ENCODE peak calls at places on chromosomes 4 and X, in ten cellular contexts. S, O, J, H, L, Q, B, G, I and V are unnamed samples.

GRCh38 chr4:35342833-35343232 is 901.5 kb downstream of the ARAP2 start:
- DNase-seq in S (no peak), O (no peak), J (no peak), H (no peak), L (no peak), Q (no peak), B (no peak), G (no peak), I (no peak), V (no peak)

GRCh38 chr4:3671571-3672464 is 94.4 kb upstream of the ADRA2C start:
- DNase-seq in S (no peak), O (no peak), J (no peak), H (no peak), L (no peak), Q (peak; percentile 14), B (peak; percentile 37), G (no peak), I (no peak), V (no peak)

GRCh38 chrX:123736333-123736921 is 3.6 kb upstream of the THOC2 start:
- DNase-seq in S (no peak), O (no peak), J (no peak), H (no peak), L (no peak), Q (no peak), B (no peak), G (no peak), I (no peak), V (no peak)

GRCh38 chrX:151713859-151714258 is 2.0 kb upstream of the FATE1 start:
- DNase-seq in S (peak; percentile 11), O (no peak), J (peak; percentile 38), H (no peak), L (peak; percentile 52), Q (no peak), B (no peak), G (no peak), I (no peak), V (no peak)

GRCh38 chr4:185865901-185866328 is 53.9 kb upstream of the SORBS2 start:
- DNase-seq in S (no peak), O (no peak), J (peak; percentile 69), H (no peak), L (no peak), Q (no peak), B (no peak), G (no peak), I (no peak), V (no peak)

GRCh38 chr4:151239608-151240007 is 37.4 kb upstream of the PRSS48 start:
- DNase-seq in S (no peak), O (no peak), J (no peak), H (no peak), L (no peak), Q (no peak), B (no peak), G (no peak), I (no peak), V (no peak)

GRCh38 chrX:9746148-9746880 is 19.3 kb downstream of the GPR143 start:
- DNase-seq in S (no peak), O (no peak), J (no peak), H (no peak), L (peak; percentile 15), Q (no peak), B (no peak), G (no peak), I (no peak), V (no peak)

GRCh38 chrX:53081925-53082772 is at the start of gene TSPYL2:
- DNase-seq in S (peak; percentile 91), O (peak; percentile 94), J (peak; percentile 94), H (peak; percentile 94), L (peak; percentile 95), Q (peak; percentile 98), B (peak; percentile 93), G (peak; percentile 97), I (peak; percentile 91), V (peak; percentile 89)

GRCh38 chrX:102517331-102517730 is 792 bp upstream of the TMSB15A start:
- DNase-seq in S (no peak), O (no peak), J (no peak), H (no peak), L (peak; percentile 15), Q (no peak), B (no peak), G (no peak), I (no peak), V (no peak)

GRCh38 chr4:122663814-122664610 is 43.1 kb upstream of the IL21 start:
- DNase-seq in S (no peak), O (no peak), J (no peak), H (no peak), L (no peak), Q (no peak), B (no peak), G (no peak), I (no peak), V (no peak)

GRCh38 chr4:57037982-57038604 is 59.4 kb downstream of the POLR2B start:
- DNase-seq in S (peak; percentile 19), O (peak; percentile 69), J (peak; percentile 81), H (peak; percentile 60), L (peak; percentile 82), Q (peak; percentile 82), B (peak; percentile 87), G (peak; percentile 26), I (peak; percentile 37), V (peak; percentile 86)

GRCh38 chr4:30802622-30803323 is 82.6 kb downstream of the PCDH7 start:
- DNase-seq in S (no peak), O (no peak), J (no peak), H (no peak), L (no peak), Q (no peak), B (no peak), G (no peak), I (peak; percentile 27), V (no peak)

GRCh38 chrX:153409414-153410101 is 1.7 kb upstream of the ZFP92 start:
- DNase-seq in S (no peak), O (no peak), J (no peak), H (no peak), L (no peak), Q (no peak), B (no peak), G (no peak), I (no peak), V (no peak)

GRCh38 chr4:8508731-8509130 is 68.2 kb downstream of the TRMT44 start:
- DNase-seq in S (no peak), O (no peak), J (no peak), H (no peak), L (no peak), Q (no peak), B (no peak), G (no peak), I (no peak), V (no peak)

GRCh38 chr4:109648997-109649575 is 54.2 kb downstream of the CASP6 start:
- DNase-seq in S (no peak), O (no peak), J (no peak), H (no peak), L (no peak), Q (no peak), B (no peak), G (no peak), I (no peak), V (no peak)

GRCh38 chr4:81622028-81622427 is 150.3 kb upstream of the RASGEF1B start:
- DNase-seq in S (no peak), O (no peak), J (no peak), H (no peak), L (no peak), Q (no peak), B (no peak), G (no peak), I (no peak), V (no peak)

GRCh38 chr4:173432430-173432829 is 33.5 kb upstream of the SCRG1 start:
- DNase-seq in S (no peak), O (no peak), J (no peak), H (no peak), L (no peak), Q (no peak), B (no peak), G (no peak), I (no peak), V (no peak)
- H3K4me3 ChIP-seq in S (no peak overlapping the region), O (no peak overlapping the region), J (no peak overlapping the region), H (no peak overlapping the region), L (no peak overlapping the region), Q (no peak overlapping the region), B (no peak overlapping the region), G (no peak overlapping the region), I (no peak overlapping the region), V (no peak overlapping the region)

GRCh38 chrX:21961142-21961541 is 20.6 kb downstream of the SMS start:
- DNase-seq in S (no peak), O (no peak), J (no peak), H (no peak), L (no peak), Q (no peak), B (no peak), G (no peak), I (no peak), V (no peak)

GRCh38 chrX:21958888-21959287 is 18.4 kb downstream of the SMS start:
- DNase-seq in S (no peak), O (no peak), J (no peak), H (no peak), L (no peak), Q (no peak), B (no peak), G (no peak), I (no peak), V (no peak)

GRCh38 chrX:21958187-21958586 is 17.7 kb downstream of the SMS start:
- DNase-seq in S (no peak), O (no peak), J (no peak), H (no peak), L (no peak), Q (no peak), B (no peak), G (no peak), I (no peak), V (no peak)

GRCh38 chrX:21960569-21960968 is 20.1 kb downstream of the SMS start:
- DNase-seq in S (no peak), O (no peak), J (no peak), H (peak; percentile 46), L (no peak), Q (no peak), B (no peak), G (no peak), I (no peak), V (no peak)

GRCh38 chrX:21959362-21960051 is 19.0 kb downstream of the SMS start:
- DNase-seq in S (no peak), O (no peak), J (no peak), H (no peak), L (no peak), Q (no peak), B (no peak), G (no peak), I (no peak), V (no peak)
- TF ChIP-seq CTCF in S (no peak), O (no peak), J (no peak), H (no peak), L (no peak), Q (no peak), B (no peak), G (no peak), I (no peak), V (no peak)

GRCh38 chr4:148831945-148832344 is 389.7 kb upstream of the NR3C2 start:
- DNase-seq in S (no peak), O (no peak), J (no peak), H (no peak), L (no peak), Q (no peak), B (no peak), G (no peak), I (no peak), V (no peak)

GRCh38 chr4:148834804-148835598 is 392.8 kb upstream of the NR3C2 start:
- DNase-seq in S (peak; percentile 72), O (no peak), J (no peak), H (no peak), L (no peak), Q (no peak), B (peak; percentile 61), G (no peak), I (no peak), V (no peak)
- H3K4me3 ChIP-seq in S (peak overlapping the region; percentile 46), O (no peak overlapping the region), J (no peak overlapping the region), H (no peak overlapping the region), L (no peak overlapping the region), Q (no peak overlapping the region), B (no peak overlapping the region), G (no peak overlapping the region), I (no peak overlapping the region), V (no peak overlapping the region)

GRCh38 chr4:37686373-37687174 is at the start of gene RELL1:
- DNase-seq in S (peak; percentile 97), O (peak; percentile 100), J (peak; percentile 100), H (peak; percentile 100), L (peak; percentile 98), Q (peak; percentile 100), B (peak; percentile 100), G (peak; percentile 98), I (peak; percentile 100), V (peak; percentile 100)
- TF ChIP-seq CTCF in S (no peak), O (no peak), J (no peak), H (no peak), L (no peak), Q (no peak), B (peak; percentile 5), G (no peak), I (no peak), V (no peak)